ENCODE peak calls at places on chromosomes 12 and 14, in five cellular contexts. Y is tibial nerve, K is upper lobe of left lung, L is A673, N is Calu3. A is an unnamed sample.
A peak's percentile ranks its signal among the peaks of the same experiment; 100 is the strongest.

GRCh38 chr12:79422060-79422812 is 268.5 kb downstream of the PAWR start:
- DNase-seq in Y (no peak), K (no peak), L (no peak), N (no peak), A (no peak)

GRCh38 chr12:49626836-49627235 is 3.5 kb downstream of the PRPF40B start:
- DNase-seq in Y (no peak), K (no peak), L (no peak), N (no peak), A (no peak)

GRCh38 chr12:40137252-40137651 is 31.4 kb upstream of the SLC2A13 start:
- DNase-seq in Y (no peak), K (peak; percentile 23), L (peak; percentile 21), N (no peak), A (no peak)

GRCh38 chr14:89330236-89331002 is 86.6 kb downstream of the FOXN3 start:
- DNase-seq in Y (peak; percentile 70), K (peak; percentile 28), L (no peak), N (no peak), A (no peak)

GRCh38 chr12:47393403-47393790 is 312.4 kb downstream of the RPAP3 start:
- DNase-seq in Y (no peak), K (no peak), L (no peak), N (no peak), A (no peak)

GRCh38 chr12:111251787-111252186 is 117.1 kb downstream of the PHETA1 start:
- DNase-seq in Y (no peak), K (no peak), L (no peak), N (no peak), A (no peak)

GRCh38 chr12:32504626-32505025 is 105.3 kb downstream of the FGD4 start:
- DNase-seq in Y (no peak), K (no peak), L (peak; percentile 25), N (no peak), A (no peak)

GRCh38 chr12:115132145-115132544 is 448.2 kb upstream of the TBX3 start:
- DNase-seq in Y (no peak), K (no peak), L (no peak), N (no peak), A (no peak)

GRCh38 chr12:113766880-113767878 is 198.9 kb downstream of the RBM19 start:
- DNase-seq in Y (no peak), K (no peak), L (peak; percentile 86), N (peak; percentile 57), A (no peak)

GRCh38 chr12:104702565-104703139 is 245.9 kb downstream of the CHST11 start:
- DNase-seq in Y (peak; percentile 64), K (no peak), L (no peak), N (no peak), A (no peak)

GRCh38 chr12:117850048-117850447 is 118.7 kb downstream of the KSR2 start:
- DNase-seq in Y (no peak), K (no peak), L (peak; percentile 60), N (peak; percentile 49), A (no peak)

GRCh38 chr14:20681348-20682126 is 2.8 kb upstream of the RNASE4 start:
- DNase-seq in Y (peak; percentile 92), K (peak; percentile 82), L (peak; percentile 95), N (peak; percentile 88), A (peak; percentile 87)

GRCh38 chr14:67491741-67492504 is 3.4 kb upstream of the TMEM229B start:
- DNase-seq in Y (no peak), K (no peak), L (no peak), N (no peak), A (no peak)

GRCh38 chr14:96307434-96307833 is 51.4 kb downstream of the BDKRB1 start:
- DNase-seq in Y (no peak), K (no peak), L (no peak), N (no peak), A (no peak)
- TF ChIP-seq CTCF in Y (no peak), K (no peak), L (peak; percentile 11), N (no peak), A (no peak)

GRCh38 chr12:62123721-62124203 is 136.4 kb upstream of the USP15 start:
- DNase-seq in Y (peak; percentile 28), K (peak; percentile 24), L (peak; percentile 71), N (peak; percentile 68), A (no peak)
- TF ChIP-seq CTCF in Y (peak; percentile 34), K (peak; percentile 61), L (peak; percentile 84), N (no peak), A (peak; percentile 78)

GRCh38 chr12:106051853-106052531 is 86.8 kb downstream of the NUAK1 start:
- DNase-seq in Y (no peak), K (no peak), L (peak; percentile 29), N (no peak), A (no peak)

GRCh38 chr12:106048016-106048415 is 90.7 kb downstream of the NUAK1 start:
- DNase-seq in Y (no peak), K (no peak), L (no peak), N (no peak), A (no peak)

GRCh38 chr12:106046947-106047346 is 91.8 kb downstream of the NUAK1 start:
- DNase-seq in Y (no peak), K (no peak), L (no peak), N (no peak), A (no peak)

GRCh38 chr12:106049105-106049504 is 89.6 kb downstream of the NUAK1 start:
- DNase-seq in Y (no peak), K (no peak), L (no peak), N (no peak), A (no peak)

GRCh38 chr12:106049546-106049945 is 89.2 kb downstream of the NUAK1 start:
- DNase-seq in Y (no peak), K (no peak), L (no peak), N (no peak), A (no peak)
- TF ChIP-seq CTCF in Y (no peak), K (no peak), L (no peak), N (no peak), A (no peak)

GRCh38 chr12:21328578-21328977 is 6.1 kb downstream of the SLCO1A2 start:
- DNase-seq in Y (no peak), K (no peak), L (no peak), N (no peak), A (no peak)

GRCh38 chr12:21324551-21324950 is 10.2 kb downstream of the SLCO1A2 start:
- DNase-seq in Y (no peak), K (no peak), L (no peak), N (no peak), A (no peak)

GRCh38 chr12:21323736-21324135 is 11.0 kb downstream of the SLCO1A2 start:
- DNase-seq in Y (no peak), K (no peak), L (no peak), N (no peak), A (no peak)
- TF ChIP-seq CTCF in Y (no peak), K (no peak), L (no peak), N (no peak), A (no peak)

DNA sequence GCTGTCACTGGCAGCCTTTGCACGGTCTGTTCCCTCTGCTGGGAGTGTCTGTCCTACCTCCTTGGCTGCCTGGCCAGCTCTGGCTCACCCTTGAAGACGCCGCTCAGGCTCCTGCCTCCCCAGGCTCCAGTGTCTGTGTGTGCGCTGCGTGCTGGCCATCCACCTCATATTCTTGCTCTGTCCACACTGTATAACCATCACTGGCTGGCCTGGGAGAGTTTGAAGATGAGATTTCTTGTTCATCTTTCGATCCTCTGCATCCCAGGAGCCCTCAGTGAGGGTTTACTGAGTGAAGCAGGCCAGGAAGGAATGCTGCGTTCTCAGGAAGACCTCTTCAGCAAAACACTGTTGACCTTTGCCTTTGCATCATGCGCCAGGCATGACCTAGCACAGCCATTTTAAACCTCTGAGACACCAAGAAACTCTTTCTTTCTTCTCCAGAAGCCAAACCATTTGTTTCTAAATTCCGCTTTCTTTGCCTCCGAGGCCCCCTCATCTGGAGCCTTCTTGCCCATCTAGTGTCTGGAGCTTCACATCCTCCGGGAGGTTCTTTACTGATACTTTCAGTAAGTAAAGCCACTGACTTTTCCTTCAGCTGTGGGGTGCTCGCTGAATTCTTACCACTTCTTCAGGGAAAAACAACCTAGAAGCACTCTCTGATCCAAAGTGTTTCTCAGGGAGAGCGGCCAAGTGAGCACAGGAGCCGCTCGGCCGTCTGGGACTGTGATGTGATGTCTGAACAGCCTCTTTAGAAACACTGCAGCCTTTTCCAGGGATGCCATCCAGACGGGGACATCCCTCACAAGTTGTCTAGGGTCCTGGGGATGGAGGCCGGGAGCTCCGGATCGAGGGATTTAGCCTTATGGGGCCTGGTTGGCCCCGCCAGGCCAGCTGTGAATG is 160.9 kb downstream of the ZFP36L1 start:
- DNase-seq in Y (peak; percentile 53), K (no peak), L (no peak), N (no peak), A (no peak)
- TF ChIP-seq CTCF in Y (no peak), K (no peak), L (no peak), N (no peak), A (no peak)

DNA sequence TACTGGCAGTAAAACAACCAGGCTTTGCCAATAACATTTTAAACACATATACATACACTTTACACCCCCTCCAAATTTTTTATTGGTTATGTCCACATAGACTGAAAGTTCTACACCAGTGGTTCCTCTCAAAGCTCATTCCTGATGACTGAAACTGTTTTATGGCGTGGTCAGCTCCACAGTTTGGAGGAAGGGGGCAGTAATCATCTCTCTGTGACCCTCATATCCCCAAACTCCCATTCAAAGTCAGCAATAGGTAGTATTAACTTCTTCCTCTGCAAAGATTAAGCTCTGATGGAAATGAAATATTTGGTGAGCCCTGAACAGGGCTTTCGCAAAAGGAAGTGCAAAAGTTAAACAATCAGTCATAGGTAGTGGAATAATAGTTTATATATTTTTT is 55.3 kb upstream of the DAAM1 start:
- DNase-seq in Y (no peak), K (no peak), L (no peak), N (no peak), A (no peak)
- TF ChIP-seq CTCF in Y (no peak), K (no peak), L (no peak), N (no peak), A (peak; percentile 26)

A was measured in type B pancreatic cell.